ENCODE peak calls at places on chromosomes 4 and X, in six cellular contexts. L, Z, U, I, Y and W are unnamed samples.

GRCh38 chr4:163331629-163332360 is 601 bp downstream of the NPY1R start:
- DNase-seq in Y (no peak), U (peak), Z (peak), I (no peak), L (peak), W (peak)

GRCh38 chrX:41723305-41723704 is 676 bp upstream of the GPR82 start:
- DNase-seq in U (no peak), I (no peak), L (peak), Y (no peak), Z (no peak), W (no peak)

GRCh38 chrX:143669395-143669794 is 33.5 kb upstream of the SLITRK4 start:
- DNase-seq in L (peak), Z (no peak), U (no peak), Y (no peak), I (no peak), W (no peak)

GRCh38 chr4:38468491-38468890 is 195.5 kb upstream of the KLF3 start:
- DNase-seq in L (no peak), I (no peak), Z (no peak), U (no peak), Y (no peak), W (no peak)

GRCh38 chr4:108846568-108846967 is 83.7 kb upstream of the ETNPPL start:
- DNase-seq in I (no peak), U (no peak), L (no peak), Z (no peak), Y (no peak), W (no peak)

GRCh38 chrX:2231570-2232192 is 269.1 kb downstream of the DHRSX start:
- DNase-seq in U (no peak), L (no peak), Y (no peak), I (no peak), Z (no peak), W (no peak)

GRCh38 chr4:140240237-140240636 is 86.3 kb upstream of the MAML3 start:
- DNase-seq in I (no peak), Y (no peak), Z (no peak), U (no peak), L (no peak), W (no peak)

GRCh38 chr4:21134994-21135393 is 434.7 kb downstream of the PACRGL start:
- DNase-seq in I (no peak), Z (no peak), L (peak), Y (peak), U (no peak), W (peak)

GRCh38 chr4:165680821-165681220 is 192.2 kb upstream of the TLL1 start:
- DNase-seq in U (no peak), Y (no peak), L (peak), I (no peak), Z (no peak), W (no peak)

GRCh38 chrX:48974574-48974973 is 2.9 kb upstream of the KCND1 start:
- DNase-seq in I (no peak), Y (no peak), Z (no peak), U (no peak), L (no peak), W (no peak)

GRCh38 chr4:146342600-146343192 is 128.4 kb downstream of the REELD1 start:
- DNase-seq in U (no peak), Y (peak), I (no peak), L (peak), Z (no peak), W (peak)

GRCh38 chrX:51496501-51497291 is at the start of gene NUDT11:
- DNase-seq in U (peak), Z (peak), Y (peak), I (peak), L (peak), W (peak)

GRCh38 chr4:5101571-5101970 is 50.3 kb downstream of the STK32B start:
- DNase-seq in L (no peak), U (no peak), Y (no peak), Z (no peak), I (no peak), W (no peak)

GRCh38 chrX:29648161-29648560 is 567.2 kb upstream of the MAGEB2 start:
- DNase-seq in U (no peak), Z (no peak), I (no peak), Y (no peak), L (no peak), W (no peak)

GRCh38 chr4:4858527-4858926 is 938 bp upstream of the MSX1 start:
- DNase-seq in Z (no peak), L (no peak), U (no peak), Y (no peak), I (no peak), W (no peak)

GRCh38 chr4:153784300-153784699 is 4.6 kb downstream of the SFRP2 start:
- DNase-seq in I (no peak), L (no peak), Y (no peak), U (no peak), Z (no peak), W (no peak)

GRCh38 chrX:107624893-107625292 is 3.4 kb upstream of the PRPS1 start:
- DNase-seq in Z (no peak), I (no peak), Y (no peak), U (no peak), L (no peak), W (no peak)

GRCh38 chrX:80602017-80602765 is 181.9 kb downstream of the TENT5D start:
- DNase-seq in L (peak), Z (no peak), U (no peak), Y (no peak), I (no peak), W (no peak)

GRCh38 chrX:151393514-151393913 is 3.5 kb upstream of the VMA21 start:
- DNase-seq in Y (no peak), U (no peak), Z (no peak), I (no peak), L (no peak), W (no peak)

GRCh38 chr4:108049406-108049805 is 59.7 kb downstream of the HADH start:
- DNase-seq in L (no peak), Y (no peak), Z (no peak), U (no peak), I (no peak), W (no peak)

GRCh38 chr4:10461091-10461849 is 4.0 kb upstream of the ZNF518B start:
- DNase-seq in I (no peak), L (peak), Y (no peak), U (peak), Z (peak), W (peak)

GRCh38 chr4:92234393-92235176 is 69.2 kb upstream of the GRID2 start:
- DNase-seq in L (peak), I (peak), Y (peak), U (no peak), Z (no peak), W (no peak)

GRCh38 chr4:15779336-15779735 is 1.2 kb downstream of the CD38 start:
- DNase-seq in Z (no peak), I (no peak), U (peak), Y (no peak), L (peak), W (peak)

GRCh38 chr4:70746179-70746839 is 24.5 kb downstream of the RUFY3 start:
- DNase-seq in Y (peak), U (no peak), Z (no peak), L (peak), I (peak), W (no peak)

GRCh38 chr4:176464748-176465147 is 145.0 kb downstream of the SPCS3 start:
- DNase-seq in Y (no peak), Z (no peak), I (no peak), L (no peak), U (no peak), W (no peak)

GRCh38 chrX:17024896-17025295 is 78.4 kb downstream of the REPS2 start:
- DNase-seq in Y (no peak), L (no peak), I (no peak), Z (no peak), U (no peak), W (no peak)

GRCh38 chr4:119300388-119301131 is 21.4 kb downstream of the FABP2 start:
- DNase-seq in Z (peak), I (peak), L (peak), Y (peak), U (peak), W (peak)
- TF ChIP-seq CTCF in Z (peak), I (no peak), L (peak), Y (peak), U (no peak), W (no peak)

DNA sequence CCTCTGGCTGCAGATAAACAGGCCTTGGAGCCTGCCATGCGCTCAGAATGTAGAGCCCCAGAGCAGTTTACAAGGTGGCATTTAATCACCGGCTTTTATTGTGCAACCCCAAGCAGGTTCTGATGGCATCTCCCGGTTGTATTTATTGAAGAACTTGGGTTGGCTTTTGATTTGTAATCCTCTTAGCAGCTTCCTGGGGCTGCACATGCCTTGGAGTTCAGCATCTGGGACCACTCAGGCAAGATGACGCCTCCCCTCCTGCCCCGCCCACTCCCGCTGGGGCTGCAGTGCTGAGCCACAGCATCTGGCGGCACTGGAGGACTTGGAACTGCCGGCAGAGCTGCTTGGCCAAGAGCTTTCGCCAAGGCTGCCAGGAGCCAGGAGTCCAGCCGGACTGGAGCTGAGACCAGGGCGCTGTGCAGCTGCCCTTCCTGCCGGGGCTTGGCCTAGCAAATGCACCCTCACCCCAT is 5.3 kb downstream of the HTRA3 start:
- DNase-seq in U (peak), L (peak), Z (no peak), I (peak), Y (peak), W (no peak)
- TF ChIP-seq CTCF in U (peak), L (peak), Z (no peak), I (peak), Y (peak), W (no peak)

DNA sequence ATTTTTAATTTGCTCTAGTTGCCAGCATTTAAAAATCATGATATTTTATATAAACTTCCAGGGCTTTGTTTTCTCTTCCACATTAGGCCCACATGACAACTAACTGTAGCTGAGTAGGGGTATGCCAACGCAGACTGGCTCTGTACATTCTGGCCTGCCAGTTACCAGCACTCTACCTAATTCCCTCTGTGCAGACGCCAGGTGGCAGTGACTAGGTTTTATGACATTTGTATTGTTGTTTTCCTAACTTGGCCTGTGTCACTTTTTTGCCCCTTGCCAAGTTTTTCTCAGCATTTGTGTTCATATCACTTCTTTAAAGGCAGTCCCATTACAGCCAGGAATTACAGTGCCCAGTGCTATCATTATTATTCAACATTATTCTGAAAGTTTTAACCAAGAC is 347.5 kb downstream of the NKX6-1 start:
- DNase-seq in I (no peak), L (no peak), Z (no peak), U (no peak), Y (no peak), W (no peak)
- TF ChIP-seq CTCF in I (no peak), L (no peak), Z (no peak), U (no peak), Y (no peak), W (no peak)

DNA sequence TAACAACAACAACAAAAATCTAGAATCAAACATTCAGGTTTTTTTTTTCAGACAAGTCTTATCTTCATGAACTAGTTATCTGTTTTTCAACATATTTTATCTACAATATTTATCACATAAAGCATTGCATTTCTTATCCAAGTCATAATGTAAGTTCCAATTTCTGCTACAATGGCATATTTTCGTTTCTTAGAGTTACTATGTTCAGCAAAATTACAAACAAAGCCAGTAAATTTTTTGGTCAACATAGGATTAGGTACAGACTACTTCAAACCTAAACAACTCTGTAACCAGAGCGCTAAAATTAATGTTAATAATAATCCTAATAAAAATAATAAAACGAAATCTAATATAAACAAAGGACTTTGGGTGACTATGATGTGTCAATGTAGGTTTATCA is 165.4 kb upstream of the TACR3 start:
- DNase-seq in U (no peak), I (no peak), L (no peak), Z (no peak), Y (no peak), W (no peak)
- TF ChIP-seq CTCF in U (no peak), I (no peak), L (no peak), Z (no peak), Y (no peak), W (no peak)

DNA sequence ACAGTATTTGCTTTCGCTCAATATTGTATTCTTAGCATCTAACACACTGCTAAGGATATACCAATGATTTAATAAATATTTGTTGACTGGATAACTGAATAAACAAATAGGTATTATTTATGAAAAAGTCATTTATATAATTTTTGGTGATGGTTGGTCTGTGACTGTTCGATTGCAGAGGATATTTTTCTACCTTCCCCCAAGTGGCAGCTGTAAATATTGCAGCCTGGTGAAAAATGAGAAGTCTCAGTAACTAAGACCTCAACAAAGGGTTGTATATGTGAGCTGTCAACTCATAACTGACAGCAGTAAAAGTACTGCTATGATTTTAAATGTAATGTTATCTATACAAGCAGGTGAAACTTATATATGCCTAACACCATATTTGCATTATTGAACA is 36.0 kb downstream of the HTR2C start:
- DNase-seq in U (no peak), I (no peak), L (peak), Z (no peak), Y (no peak), W (peak)
- TF ChIP-seq CTCF in U (no peak), I (peak), L (peak), Z (peak), Y (peak), W (peak)

GRCh38 chrX:147550217-147550616 is 361.5 kb upstream of the FMR1 start:
- DNase-seq in U (no peak), Y (no peak), I (no peak), L (no peak), Z (no peak), W (peak)
- TF ChIP-seq CTCF in U (no peak), Y (no peak), I (no peak), L (no peak), Z (peak), W (peak)

DNA sequence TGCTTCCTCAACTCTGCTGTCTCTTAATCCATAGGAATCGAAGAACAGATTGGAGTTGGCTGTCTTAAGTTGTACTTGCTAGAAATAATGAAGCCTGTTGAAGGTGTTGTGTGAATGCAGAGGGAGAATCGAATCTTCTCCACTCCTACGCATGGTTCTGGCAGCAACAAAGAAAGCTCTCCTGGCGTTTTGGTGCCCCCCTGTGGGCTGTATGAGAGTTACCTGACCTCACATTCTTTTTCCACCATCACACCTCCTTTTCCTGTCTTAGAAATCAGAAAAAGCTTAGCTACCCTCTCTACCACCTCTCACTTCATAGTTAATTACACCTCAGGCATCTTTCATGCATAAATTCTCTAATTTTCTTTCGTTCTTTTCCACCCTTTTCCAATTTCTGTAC is 16.3 kb downstream of the KLF8 start:
- DNase-seq in L (peak), Y (peak), I (peak), U (no peak), Z (peak), W (peak)
- TF ChIP-seq CTCF in L (peak), Y (peak), I (peak), U (no peak), Z (peak), W (peak)

GRCh38 chrX:153455571-153455970 is 9.7 kb upstream of the TREX2 start:
- DNase-seq in U (no peak), L (no peak), Y (no peak), Z (no peak), I (no peak), W (no peak)
- TF ChIP-seq CTCF in U (no peak), L (no peak), Y (no peak), Z (no peak), I (no peak), W (no peak)

GRCh38 chrX:137352101-137352660 is 213.7 kb upstream of the ZIC3 start:
- DNase-seq in Z (no peak), Y (no peak), I (no peak), L (no peak), U (no peak), W (no peak)
- TF ChIP-seq CTCF in Z (no peak), Y (no peak), I (no peak), L (no peak), U (no peak), W (no peak)